ENCODE peak calls at places on chromosome 17, in five cellular contexts. U is HuH-7.5; Z is activated naive CD8-positive, alpha-beta T cell treated with anti-CD3 and anti-CD28 coated beads, Interleukin-2, amount 50 U/mL, for 24 hours; Q is lung microvascular endothelial cell; P is iris pigment epithelial cell. X is an unnamed sample.

GRCh38 chr17:48068491-48068961 is 20.4 kb downstream of the NFE2L1 start:
- DNase-seq in Z (no peak), Q (no peak), U (no peak), P (peak), X (no peak)

GRCh38 chr17:58083491-58084316 is 485 bp downstream of the DYNLL2 start:
- DNase-seq in Z (peak), P (peak), U (peak), Q (peak), X (no peak)

GRCh38 chr17:72338847-72339790 is 218.3 kb downstream of the SOX9 start:
- DNase-seq in Q (peak), P (peak), Z (no peak), U (peak), X (no peak)

GRCh38 chr17:9208381-9208780 is 187.1 kb downstream of the NTN1 start:
- DNase-seq in Q (no peak), P (no peak), Z (no peak), U (no peak), X (no peak)

GRCh38 chr17:57389474-57389873 is 133.2 kb downstream of the MSI2 start:
- DNase-seq in P (no peak), Z (no peak), Q (no peak), U (no peak), X (no peak)

GRCh38 chr17:36849871-36850348 is 87.4 kb upstream of the LHX1 start:
- DNase-seq in Q (peak), U (no peak), P (peak), Z (peak), X (no peak)

GRCh38 chr17:29113334-29113733 is 66.9 kb downstream of the MYO18A start:
- DNase-seq in Q (no peak), U (no peak), Z (no peak), P (no peak), X (peak)

GRCh38 chr17:43356999-43357398 is 41.8 kb upstream of the ARL4D start:
- DNase-seq in U (no peak), Z (no peak), Q (no peak), P (peak), X (no peak)

GRCh38 chr17:39244016-39244599 is 18.4 kb upstream of the STAC2 start:
- DNase-seq in Z (no peak), P (no peak), U (no peak), Q (no peak), X (no peak)

GRCh38 chr17:31339906-31340661 is 18.7 kb upstream of the EVI2A start:
- DNase-seq in U (no peak), Z (no peak), P (peak), Q (no peak), X (no peak)

GRCh38 chr17:76251478-76252039 is 11.3 kb upstream of the RNF157 start:
- DNase-seq in Q (no peak), Z (no peak), U (no peak), P (no peak), X (no peak)

GRCh38 chr17:53765609-53766008 is 57.1 kb upstream of the KIF2B start:
- DNase-seq in Q (no peak), Z (no peak), U (no peak), P (no peak), X (no peak)

GRCh38 chr17:28476076-28476475 is 2.6 kb downstream of the SLC13A2 start:
- DNase-seq in Q (no peak), U (no peak), Z (no peak), P (no peak), X (no peak)

GRCh38 chr17:73941919-73942530 is 261.5 kb upstream of the RPL38 start:
- DNase-seq in P (no peak), Z (no peak), Q (no peak), U (no peak), X (no peak)

GRCh38 chr17:13346081-13346533 is 255.6 kb downstream of the HS3ST3A1 start:
- DNase-seq in U (no peak), Q (no peak), Z (no peak), P (peak), X (no peak)

X was measured in NCI-H524.